ENCODE peak calls at places on chromosome 1, in eight cellular contexts. K, P, Q, U, X, A, I and G are unnamed samples.

GRCh38 chr1:53656062-53656915 is 82.7 kb downstream of the GLIS1 start:
- DNase-seq in I (no peak), A (no peak), P (no peak), U (no peak), Q (no peak), K (no peak), X (peak; percentile 41), G (no peak)

GRCh38 chr1:230090194-230090711 is 23.2 kb downstream of the GALNT2 start:
- DNase-seq in P (no peak), Q (no peak), U (no peak), X (no peak), I (no peak), A (no peak), K (no peak), G (no peak)

GRCh38 chr1:112879834-112880233 is 76.2 kb downstream of the SLC16A1 start:
- DNase-seq in Q (no peak), U (no peak), K (no peak), I (no peak), P (no peak), X (no peak), A (no peak), G (no peak)

GRCh38 chr1:56978819-56979218 is 13.0 kb upstream of the C8B start:
- DNase-seq in Q (no peak), I (no peak), A (no peak), U (no peak), X (no peak), P (no peak), K (no peak), G (no peak)

GRCh38 chr1:206080421-206080820 is 27.4 kb downstream of the RHEX start:
- DNase-seq in X (no peak), K (no peak), Q (no peak), P (no peak), A (no peak), I (no peak), U (no peak), G (no peak)

GRCh38 chr1:1075148-1075935 is 1.2 kb upstream of the RNF223 start:
- DNase-seq in Q (no peak), K (peak; percentile 33), P (no peak), A (peak; percentile 12), X (no peak), U (no peak), I (no peak), G (peak; percentile 19)

GRCh38 chr1:161223805-161224694 is 622 bp upstream of the APOA2 start:
- DNase-seq in P (no peak), I (no peak), Q (no peak), X (no peak), A (no peak), U (no peak), K (no peak), G (no peak)

GRCh38 chr1:18575620-18576019 is 55.0 kb upstream of the PAX7 start:
- DNase-seq in U (no peak), P (peak; percentile 61), I (peak; percentile 28), A (peak; percentile 36), Q (peak; percentile 38), X (no peak), K (no peak), G (peak; percentile 82)

GRCh38 chr1:36968730-36969129 is 65.6 kb downstream of the GRIK3 start:
- DNase-seq in P (no peak), Q (no peak), A (no peak), X (no peak), K (no peak), U (no peak), I (no peak), G (no peak)